ENCODE peak calls at places on chromosomes 7 and 10, in five cellular contexts. A is HCT116; R is IMR-90; L is GM12878; N is CD8-positive, alpha-beta T cell. V is an unnamed sample.

GRCh38 chr10:1210667-1211066 is 154.5 kb downstream of the WDR37 start:
- DNase-seq in A (no peak), R (no peak), L (no peak), N (no peak), V (no peak)

GRCh38 chr7:665751-666453 is 60.6 kb upstream of the DNAAF5 start:
- DNase-seq in A (no peak), R (no peak), L (no peak), N (no peak), V (no peak)

GRCh38 chr7:106737202-106737562 is 76.2 kb upstream of the CCDC71L start:
- DNase-seq in A (no peak), R (peak; percentile 63), L (no peak), N (no peak), V (no peak)

GRCh38 chr7:51315393-51316261 is 982 bp downstream of the COBL start:
- DNase-seq in A (peak; percentile 50), R (no peak), L (no peak), N (no peak), V (no peak)

GRCh38 chr7:151212626-151213025 is 2.3 kb upstream of the H2BK1 start:
- DNase-seq in A (no peak), R (no peak), L (no peak), N (no peak), V (no peak)

GRCh38 chr10:68604441-68604840 is 44.3 kb downstream of the TET1 start:
- DNase-seq in A (no peak), R (peak; percentile 16), L (no peak), N (no peak), V (no peak)

GRCh38 chr10:45376364-45376801 is 2.4 kb downstream of the ALOX5 start:
- DNase-seq in A (no peak), R (no peak), L (no peak), N (no peak), V (no peak)

GRCh38 chr7:151129141-151129835 is 38.2 kb downstream of the GBX1 start:
- DNase-seq in A (no peak), R (no peak), L (no peak), N (no peak), V (peak; percentile 48)

GRCh38 chr7:74025745-74026144 is 2.2 kb upstream of the ELN start:
- DNase-seq in A (no peak), R (no peak), L (no peak), N (no peak), V (no peak)

GRCh38 chr7:125059861-125060456 is 130.3 kb upstream of the POT1 start:
- DNase-seq in A (no peak), R (peak; percentile 3), L (no peak), N (no peak), V (peak; percentile 24)

GRCh38 chr7:45092100-45092930 is 3.5 kb upstream of the NACAD start:
- DNase-seq in A (no peak), R (peak; percentile 52), L (no peak), N (no peak), V (peak; percentile 48)

GRCh38 chr7:143389316-143390097 is 8.4 kb downstream of the ZYX start:
- DNase-seq in A (no peak), R (no peak), L (no peak), N (no peak), V (no peak)

GRCh38 chr10:98316661-98317060 is 48.7 kb upstream of the LOXL4 start:
- DNase-seq in A (no peak), R (peak; percentile 67), L (no peak), N (no peak), V (no peak)

GRCh38 chr10:72881291-72881690 is 12.2 kb upstream of the OIT3 start:
- DNase-seq in A (no peak), R (no peak), L (no peak), N (no peak), V (no peak)

GRCh38 chr7:128453836-128454804 is 1.6 kb upstream of the HILPDA start:
- DNase-seq in A (no peak), R (peak; percentile 82), L (no peak), N (no peak), V (peak; percentile 83)

GRCh38 chr10:110544958-110545537 is 22.4 kb upstream of the SMC3 start:
- DNase-seq in A (no peak), R (peak; percentile 54), L (no peak), N (no peak), V (peak; percentile 34)

GRCh38 chr7:36475011-36475342 is 85.3 kb downstream of the ANLN start:
- DNase-seq in A (no peak), R (no peak), L (no peak), N (no peak), V (no peak)

GRCh38 chr7:56110611-56111010 is 4.3 kb upstream of the CHCHD2 start:
- DNase-seq in A (no peak), R (no peak), L (no peak), N (no peak), V (no peak)

GRCh38 chr7:82665966-82666507 is 222.5 kb upstream of the CACNA2D1 start:
- DNase-seq in A (no peak), R (no peak), L (no peak), N (no peak), V (peak; percentile 43)

GRCh38 chr10:103238506-103239252 is 7.0 kb upstream of the RPEL1 start:
- DNase-seq in A (peak; percentile 84), R (peak; percentile 61), L (no peak), N (no peak), V (peak; percentile 39)

GRCh38 chr10:36515313-36515712 is 610.1 kb upstream of the ANKRD30A start:
- DNase-seq in A (no peak), R (peak; percentile 56), L (no peak), N (no peak), V (no peak)

GRCh38 chr7:42744746-42745145 is 167.1 kb downstream of the C7orf25 start:
- DNase-seq in A (no peak), R (no peak), L (no peak), N (no peak), V (no peak)

GRCh38 chr10:73889014-73889413 is 14.7 kb upstream of the CAMK2G start:
- DNase-seq in A (peak; percentile 63), R (peak; percentile 78), L (no peak), N (no peak), V (peak; percentile 97)

DNA sequence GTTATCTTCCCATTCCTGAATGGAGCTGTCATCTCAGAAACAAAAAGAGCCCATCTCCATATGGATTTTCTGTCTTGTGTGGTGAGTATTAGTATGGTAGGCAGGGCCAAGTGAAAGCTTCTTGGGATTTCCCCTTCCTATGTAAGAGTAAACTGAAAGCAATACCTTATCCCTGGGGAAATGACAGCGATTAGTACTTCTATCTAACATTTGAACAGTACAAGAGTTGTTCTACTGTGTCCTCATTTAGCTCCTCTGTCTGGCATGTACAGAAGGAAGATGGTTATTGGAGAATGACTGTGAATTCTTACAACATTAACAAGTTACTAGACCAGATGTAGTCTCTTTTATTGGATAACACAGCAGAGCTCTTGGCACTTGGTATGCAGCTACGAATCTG is 17.9 kb upstream of the TRIL start:
- DNase-seq in A (no peak), R (no peak), L (no peak), N (no peak), V (no peak)
- H3K9me3 ChIP-seq in A (no peaks in the 10 kb centered on the region), R (peaks cover 4% of the 10 kb centered on the region), L (peaks cover 2% of the 10 kb centered on the region), N (no peaks in the 10 kb centered on the region), V (peaks cover 19% of the 10 kb centered on the region)

DNA sequence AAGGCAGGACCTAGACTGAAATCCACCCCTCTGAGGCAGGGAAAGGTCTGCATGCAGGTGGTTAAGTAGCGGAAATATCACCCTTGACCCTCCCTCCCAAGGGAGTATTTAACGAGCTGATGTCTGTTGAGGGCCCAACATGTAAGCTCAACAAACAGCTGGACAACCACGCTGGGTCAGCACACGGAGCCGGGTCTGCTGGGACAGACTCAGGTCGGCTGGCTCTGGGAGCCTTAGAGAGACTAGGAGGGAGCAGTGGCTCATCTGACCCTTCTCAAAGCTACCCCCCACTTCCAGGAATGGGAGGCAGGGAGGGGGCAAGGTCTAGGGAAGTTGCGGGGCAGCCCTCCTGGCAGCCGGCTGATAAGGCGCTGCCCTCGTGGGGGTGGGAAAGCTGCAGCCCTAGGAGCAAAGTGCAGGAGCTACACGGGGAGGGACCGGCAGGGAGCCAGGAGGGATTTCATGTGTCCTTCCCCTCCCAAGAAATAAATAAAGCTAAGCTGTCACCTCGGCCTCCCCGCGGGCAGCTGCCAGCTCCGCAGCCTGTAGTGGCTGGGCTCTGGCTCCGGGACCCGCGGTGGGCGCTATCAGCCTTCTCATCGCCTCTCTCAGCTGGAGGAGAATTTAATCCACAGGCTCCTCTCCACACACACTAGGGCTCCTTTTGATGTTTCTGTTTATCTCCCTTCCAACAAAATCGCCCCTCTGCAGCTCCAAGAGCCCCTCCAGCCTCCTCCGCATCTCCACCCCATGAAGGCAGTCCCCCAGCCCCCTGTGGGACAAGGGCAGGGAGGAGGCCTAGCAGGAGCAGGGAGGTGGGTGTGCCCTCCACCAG is 80.8 kb downstream of the C10orf105 start:
- DNase-seq in A (no peak), R (no peak), L (no peak), N (no peak), V (peak; percentile 42)
- H3K27me3 ChIP-seq in A (no peaks in the 10 kb centered on the region), R (peaks cover 58% of the 10 kb centered on the region), L (no peaks in the 10 kb centered on the region), N (no peaks in the 10 kb centered on the region), V (no peaks in the 10 kb centered on the region)

DNA sequence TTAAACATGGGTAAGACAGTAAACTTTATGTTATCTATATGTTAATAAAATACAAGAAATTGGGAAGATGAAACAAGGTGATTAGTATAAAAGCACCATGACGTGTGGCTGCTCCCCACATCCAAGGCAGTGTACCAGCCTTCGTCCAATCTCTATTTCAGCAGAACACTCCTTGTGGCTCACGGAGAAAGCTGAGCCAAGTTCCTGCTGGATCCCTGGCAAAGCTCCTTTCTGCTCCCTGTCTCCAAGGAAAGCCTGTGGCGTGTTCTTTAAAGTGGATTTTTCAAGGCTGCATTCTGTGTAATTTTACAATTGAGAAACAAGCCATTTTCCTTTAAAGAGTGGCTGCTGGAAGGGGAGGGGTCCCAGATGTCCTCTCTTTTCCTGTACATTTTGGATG is 467.3 kb downstream of the PTPRN2 start:
- DNase-seq in A (no peak), R (no peak), L (no peak), N (no peak), V (no peak)
- H3K9me3 ChIP-seq in A (no peaks in the 10 kb centered on the region), R (peaks cover 45% of the 10 kb centered on the region), L (no peaks in the 10 kb centered on the region), N (no peaks in the 10 kb centered on the region), V (peaks cover 13% of the 10 kb centered on the region)

DNA sequence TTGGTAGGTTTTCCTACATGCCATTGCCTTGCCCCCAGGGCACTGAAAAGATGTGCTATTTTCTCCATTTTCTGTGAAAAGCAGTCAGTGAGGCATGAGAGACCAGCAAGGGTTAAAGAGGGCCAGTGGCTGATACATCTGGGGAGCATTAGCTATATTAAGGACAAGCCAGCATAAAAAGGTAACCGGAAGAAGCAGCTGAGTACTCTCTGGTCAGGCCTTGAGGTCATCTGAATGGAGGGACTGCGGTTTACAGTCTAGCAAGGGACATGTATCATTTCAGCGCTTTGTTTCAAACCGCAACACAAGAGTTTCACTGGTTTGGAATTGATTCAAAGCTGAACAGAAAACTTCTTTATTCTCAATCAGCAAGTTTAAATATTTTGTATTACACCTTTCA is 120.4 kb downstream of the EPDR1 start:
- DNase-seq in A (no peak), R (no peak), L (no peak), N (no peak), V (peak; percentile 67)
- H3K27me3 ChIP-seq in A (no peaks in the 10 kb centered on the region), R (no peaks in the 10 kb centered on the region), L (peaks cover 2% of the 10 kb centered on the region), N (no peaks in the 10 kb centered on the region), V (no peaks in the 10 kb centered on the region)

DNA sequence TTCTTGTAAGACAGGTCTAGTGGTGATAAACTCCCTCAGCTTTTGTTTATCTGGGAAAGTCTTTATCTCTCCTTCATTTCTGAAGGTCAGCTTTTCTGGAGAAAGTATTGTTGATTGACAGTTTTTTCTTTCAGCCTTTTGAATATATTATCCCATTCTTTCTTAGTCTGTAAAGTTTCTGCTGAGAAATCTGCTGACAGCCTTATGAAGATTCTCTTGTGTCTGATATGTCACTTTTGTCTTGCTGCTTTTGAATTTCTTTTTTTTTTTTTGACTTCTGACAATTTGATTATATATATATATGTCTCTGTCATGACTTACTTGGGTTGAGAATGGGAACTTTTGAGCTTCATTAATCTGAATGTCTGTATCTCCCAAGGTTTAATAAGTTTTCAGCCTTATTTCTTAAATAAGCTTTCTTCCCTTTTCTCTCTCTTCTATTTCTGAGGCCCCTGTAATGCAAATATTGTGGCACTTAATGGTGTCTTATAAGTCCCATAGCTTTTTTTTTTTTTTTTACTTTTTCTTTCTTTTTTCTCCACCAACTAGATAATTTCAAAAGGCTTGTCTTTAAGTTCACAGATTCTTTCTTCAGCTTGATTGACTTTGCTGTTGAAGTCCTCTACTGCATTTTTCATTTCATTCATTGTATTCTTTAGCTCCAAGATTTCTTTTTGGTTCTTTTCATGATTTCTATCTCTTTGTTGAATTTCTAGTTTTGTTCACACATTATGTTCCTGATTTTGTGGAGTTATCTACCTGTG is 81.4 kb upstream of the IL6 start:
- DNase-seq in A (no peak), R (no peak), L (no peak), N (no peak), V (no peak)
- H3K9me3 ChIP-seq in A (peaks cover 14% of the 10 kb centered on the region), R (peaks cover 16% of the 10 kb centered on the region), L (peaks cover 29% of the 10 kb centered on the region), N (peaks cover 5% of the 10 kb centered on the region), V (peaks cover 9% of the 10 kb centered on the region)

V was measured in SJCRH30.